ENCODE peak calls at places on chromosome 20, in nine cellular contexts. G is dorsolateral prefrontal cortex, S is natural killer cell, A is stomach, Q is WTC11, L is H9, B is lung, Y is psoas muscle, N is GM20000. H is an unnamed sample.

GRCh38 chr20:5349448-5349847 is 32.7 kb upstream of the PROKR2 start:
- DNase-seq in G (no peak), N (no peak), S (no peak), L (no peak), B (no peak), Y (no peak), Q (no peak), A (no peak), H (no peak)

GRCh38 chr20:25061103-25061799 is 3.3 kb upstream of the ACSS1 start:
- DNase-seq in Y (no peak), N (no peak), B (no peak), S (no peak), G (no peak), Q (peak), A (peak), L (no peak), H (no peak)

GRCh38 chr20:62219992-62220665 is at the start of gene HRH3:
- DNase-seq in L (peak), A (peak), G (peak), N (peak), S (peak), Y (peak), B (no peak), Q (peak), H (peak)

GRCh38 chr20:34750484-34750883 is 46.3 kb downstream of the TP53INP2 start:
- DNase-seq in L (no peak), B (no peak), A (no peak), N (no peak), S (no peak), Y (no peak), G (no peak), Q (no peak), H (no peak)

GRCh38 chr20:57281900-57282299 is 15.5 kb upstream of the BMP7 start:
- DNase-seq in B (no peak), Q (no peak), N (no peak), L (no peak), G (no peak), A (no peak), Y (no peak), S (no peak), H (no peak)

GRCh38 chr20:1922786-1923185 is 27.6 kb downstream of the SIRPA start:
- DNase-seq in S (no peak), Q (no peak), Y (no peak), A (no peak), B (no peak), G (no peak), L (no peak), N (no peak), H (no peak)

GRCh38 chr20:25252686-25253421 is 5.0 kb downstream of the PYGB start:
- DNase-seq in S (no peak), N (no peak), G (no peak), L (peak), Y (no peak), B (no peak), A (no peak), Q (no peak), H (no peak)

GRCh38 chr20:57707849-57708693 is 1.7 kb downstream of the PMEPA1 start:
- DNase-seq in Q (no peak), N (no peak), A (peak), B (no peak), G (no peak), Y (no peak), S (no peak), L (no peak), H (no peak)

GRCh38 chr20:53331151-53331973 is 262.3 kb downstream of the ZNF217 start:
- DNase-seq in S (no peak), A (no peak), Y (no peak), L (peak), Q (no peak), G (no peak), B (no peak), N (no peak), H (no peak)

GRCh38 chr20:24782801-24783630 is 166.1 kb upstream of the CST7 start:
- DNase-seq in Q (peak), B (no peak), A (no peak), Y (peak), L (peak), N (no peak), S (no peak), G (no peak), H (peak)

GRCh38 chr20:59770270-59770669 is 163.2 kb downstream of the SYCP2 start:
- DNase-seq in G (no peak), L (no peak), S (no peak), Q (no peak), N (no peak), A (no peak), B (no peak), Y (no peak), H (no peak)

GRCh38 chr20:48102821-48103635 is 317.7 kb upstream of the SULF2 start:
- DNase-seq in B (no peak), Y (no peak), A (no peak), G (peak), Q (no peak), L (no peak), N (no peak), S (no peak), H (no peak)

GRCh38 chr20:911882-912600 is 4.1 kb downstream of the ANGPT4 start:
- DNase-seq in A (no peak), L (peak), S (no peak), B (no peak), G (no peak), N (no peak), Y (no peak), Q (peak), H (no peak)

GRCh38 chr20:61317966-61318520 is 66.0 kb downstream of the CDH4 start:
- DNase-seq in S (no peak), B (no peak), A (no peak), G (no peak), Y (no peak), Q (no peak), N (no peak), L (no peak), H (no peak)

GRCh38 chr20:63081351-63081750 is 74.6 kb upstream of the BHLHE23 start:
- DNase-seq in L (no peak), A (no peak), N (no peak), Y (no peak), S (no peak), B (no peak), Q (no peak), G (no peak), H (no peak)

GRCh38 chr20:48378976-48379670 is 448.7 kb downstream of the PREX1 start:
- DNase-seq in A (no peak), N (no peak), Y (no peak), L (no peak), G (no peak), S (no peak), B (no peak), Q (no peak), H (no peak)

GRCh38 chr20:57065646-57066045 is 200.8 kb downstream of the BMP7 start:
- DNase-seq in Q (no peak), L (no peak), Y (no peak), N (no peak), B (no peak), G (no peak), A (no peak), S (no peak), H (no peak)

GRCh38 chr20:36105731-36106226 is 48.8 kb upstream of the EPB41L1 start:
- DNase-seq in S (no peak), Q (no peak), N (no peak), B (peak), A (peak), G (no peak), L (no peak), Y (no peak), H (no peak)

GRCh38 chr20:14446446-14446845 is 109.0 kb upstream of the FLRT3 start:
- DNase-seq in L (no peak), S (no peak), B (no peak), G (no peak), N (no peak), A (no peak), Q (no peak), Y (no peak), H (no peak)

GRCh38 chr20:54044156-54044555 is 26.2 kb downstream of the BCAS1 start:
- DNase-seq in G (no peak), B (no peak), S (no peak), L (no peak), N (no peak), A (no peak), Y (no peak), Q (no peak), H (no peak)

GRCh38 chr20:61539706-61540360 is 287.8 kb downstream of the CDH4 start:
- DNase-seq in Q (no peak), B (no peak), A (no peak), S (no peak), Y (no peak), N (no peak), L (no peak), G (no peak), H (no peak)

GRCh38 chr20:58424218-58424617 is 35.2 kb downstream of the VAPB start:
- DNase-seq in Q (no peak), S (no peak), L (no peak), G (no peak), A (no peak), B (no peak), Y (no peak), N (no peak), H (no peak)

GRCh38 chr20:64084209-64085152 is at the start of gene LKAAEAR1:
- DNase-seq in S (no peak), B (no peak), Y (no peak), G (no peak), N (no peak), A (no peak), L (peak), Q (peak), H (no peak)

DNA sequence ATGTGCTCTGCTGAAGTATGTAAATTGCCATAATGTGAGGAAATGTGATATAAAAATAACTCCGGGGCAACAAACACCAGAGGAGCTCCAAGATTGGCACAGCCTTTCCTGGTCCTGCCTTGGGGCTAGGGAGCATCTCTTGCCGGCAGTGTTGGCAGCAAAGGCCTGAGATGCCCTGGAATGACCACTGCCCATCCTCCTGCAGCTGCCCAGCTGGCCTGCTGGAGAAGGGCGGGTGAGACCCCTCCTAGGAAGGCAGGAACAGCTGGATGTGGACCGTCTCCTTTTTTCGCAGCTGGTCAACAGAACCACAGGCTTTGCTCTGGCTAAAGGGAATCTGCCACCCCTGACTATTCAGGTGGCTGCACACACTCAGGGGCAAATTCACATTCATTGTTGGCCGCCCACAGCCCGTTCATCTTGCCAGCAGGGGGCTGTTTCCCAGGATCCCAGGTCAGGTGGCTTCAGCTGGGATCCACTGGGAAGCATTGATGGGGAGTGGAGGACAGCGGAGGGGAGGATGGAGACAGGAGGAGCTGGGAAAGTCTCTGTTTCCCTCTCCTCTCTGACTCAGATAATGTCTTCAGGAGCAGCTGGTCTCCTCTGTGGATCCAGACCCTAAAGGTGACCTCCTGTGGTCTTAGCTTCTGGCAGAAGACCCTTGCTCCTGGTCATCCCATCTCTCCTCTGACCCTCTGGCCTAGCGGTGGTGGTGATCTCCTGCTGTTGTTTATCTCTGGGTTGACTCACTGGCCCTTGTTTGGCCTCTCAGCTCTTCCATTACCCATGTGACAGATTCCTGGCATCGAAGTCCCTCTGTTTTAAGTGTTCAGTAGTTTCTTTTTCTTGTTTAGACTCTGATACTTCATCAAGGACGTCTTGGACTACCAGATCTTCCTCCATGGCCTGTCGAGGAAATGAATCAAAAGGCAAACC is 336.7 kb downstream of the DHX35 start:
- DNase-seq in Y (no peak), B (no peak), A (no peak), L (no peak), Q (no peak), S (no peak), G (no peak), N (no peak), H (no peak)
- TF ChIP-seq CTCF in Y (no peak), B (no peak), A (no peak), L (no peak), Q (no peak), S (no peak), G (no peak), N (no peak), H (no peak)

GRCh38 chr20:51763965-51764602 is 4.1 kb downstream of the ATP9A start:
- DNase-seq in N (no peak), Y (no peak), A (no peak), L (no peak), Q (no peak), B (no peak), S (no peak), G (no peak), H (no peak)
- TF ChIP-seq CTCF in N (no peak), Y (no peak), A (no peak), L (no peak), Q (no peak), B (no peak), S (no peak), G (no peak), H (no peak)

GRCh38 chr20:23361651-23362391 is at the start of gene GZF1:
- DNase-seq in A (peak), L (peak), G (peak), Q (peak), S (peak), B (peak), N (peak), Y (peak), H (peak)
- TF ChIP-seq CTCF in A (no peak), L (no peak), G (peak), Q (no peak), S (no peak), B (no peak), N (no peak), Y (no peak), H (no peak)

DNA sequence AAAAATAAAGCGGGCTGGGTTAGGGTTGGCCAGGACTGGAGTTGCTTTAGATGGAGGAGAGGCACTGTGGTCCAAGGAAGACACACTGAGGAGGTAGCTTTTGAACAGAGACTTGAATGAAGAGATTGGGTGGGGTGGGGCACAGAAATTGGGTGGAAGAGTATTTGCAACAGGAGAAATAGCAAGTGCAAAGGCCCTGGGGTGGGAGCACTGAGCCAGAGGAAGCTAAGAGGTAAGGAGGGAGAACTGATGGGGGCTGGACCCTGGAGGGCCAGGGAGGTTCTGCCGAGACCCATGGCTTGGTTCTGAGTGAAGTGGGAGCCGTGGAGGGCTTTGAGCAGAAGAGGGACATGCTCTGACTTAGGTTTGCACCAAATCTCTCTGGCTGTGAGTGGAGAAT is 45.4 kb downstream of the KCNB1 start:
- DNase-seq in Q (no peak), G (no peak), L (no peak), Y (no peak), B (no peak), S (no peak), N (no peak), A (no peak), H (no peak)
- TF ChIP-seq CTCF in Q (no peak), G (no peak), L (no peak), Y (no peak), B (no peak), S (no peak), N (no peak), A (no peak), H (no peak)

GRCh38 chr20:10558635-10559187 is 115.1 kb downstream of the JAG1 start:
- DNase-seq in L (no peak), A (no peak), N (peak), B (no peak), G (no peak), Y (no peak), S (peak), Q (no peak), H (no peak)
- TF ChIP-seq CTCF in L (no peak), A (no peak), N (no peak), B (no peak), G (no peak), Y (no peak), S (no peak), Q (no peak), H (no peak)

GRCh38 chr20:10316582-10316981 is 98.0 kb downstream of the SNAP25 start:
- DNase-seq in G (no peak), A (no peak), L (no peak), Q (no peak), Y (no peak), N (no peak), S (no peak), B (no peak), H (no peak)
- TF ChIP-seq CTCF in G (no peak), A (no peak), L (no peak), Q (no peak), Y (peak), N (no peak), S (no peak), B (no peak), H (no peak)

GRCh38 chr20:43514062-43514971 is 6.8 kb downstream of the L3MBTL1 start:
- DNase-seq in N (peak), L (peak), Y (peak), Q (peak), S (peak), A (peak), B (peak), G (peak), H (peak)
- TF ChIP-seq CTCF in N (peak), L (peak), Y (peak), Q (no peak), S (peak), A (no peak), B (no peak), G (no peak), H (no peak)

GRCh38 chr20:44592366-44592765 is 10.0 kb downstream of the PKIG start:
- DNase-seq in Y (no peak), S (no peak), N (no peak), A (no peak), Q (no peak), B (no peak), L (no peak), G (no peak), H (no peak)

GRCh38 chr20:44594730-44595129 is 12.4 kb downstream of the PKIG start:
- DNase-seq in G (no peak), N (peak), Q (no peak), A (no peak), S (no peak), Y (peak), L (no peak), B (no peak), H (no peak)

GRCh38 chr20:44593721-44594120 is 11.3 kb downstream of the PKIG start:
- DNase-seq in N (no peak), G (no peak), Q (no peak), S (no peak), L (no peak), A (no peak), Y (no peak), B (no peak), H (no peak)

GRCh38 chr20:44589522-44589921 is 7.1 kb downstream of the PKIG start:
- DNase-seq in A (no peak), S (no peak), N (no peak), Y (no peak), G (no peak), L (no peak), B (no peak), Q (no peak), H (no peak)

DNA sequence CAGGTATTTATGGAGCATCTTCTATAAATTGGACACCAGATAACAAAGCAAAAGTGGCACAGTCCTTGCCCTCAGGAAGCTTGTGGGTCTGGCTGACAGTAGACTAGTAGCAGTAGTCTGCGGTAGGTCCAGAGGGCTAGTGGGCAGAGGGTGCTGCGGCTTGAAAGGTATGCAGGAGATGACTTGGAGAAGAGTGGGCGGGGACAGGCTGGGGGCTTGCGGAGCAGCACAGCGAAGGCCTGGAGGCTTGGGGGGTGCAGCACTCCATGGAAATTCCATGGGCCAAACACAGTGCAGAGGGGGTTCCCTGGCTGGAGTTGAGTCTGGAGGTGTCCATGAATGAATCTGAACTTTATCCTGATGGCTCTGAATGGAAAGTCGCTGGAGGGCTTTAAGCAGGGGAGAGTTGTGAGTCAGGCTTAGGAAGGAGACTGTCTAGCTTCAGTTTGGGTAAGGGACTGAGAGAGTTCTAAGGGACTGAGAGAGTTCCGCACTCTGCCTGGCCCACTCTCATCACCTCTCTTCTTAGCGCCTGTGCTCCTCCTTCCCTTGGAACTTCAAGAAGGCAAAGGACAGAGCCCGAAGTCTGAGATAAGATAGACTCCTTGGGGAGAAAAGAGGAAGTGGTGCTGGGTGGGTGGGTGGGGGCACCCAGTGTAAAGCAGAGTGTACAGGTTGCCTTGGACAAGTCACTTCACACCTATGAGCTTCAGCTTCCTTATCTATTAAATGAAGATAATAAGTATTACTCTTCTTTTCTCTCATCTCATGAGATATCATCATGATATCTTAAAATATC is 8.8 kb downstream of the PKIG start:
- DNase-seq in N (no peak), G (no peak), A (no peak), S (no peak), B (no peak), Q (no peak), Y (no peak), L (no peak), H (no peak)
- TF ChIP-seq CTCF in N (no peak), G (no peak), A (no peak), S (no peak), B (no peak), Q (no peak), Y (no peak), L (no peak), H (no peak)

H was measured in nephron progenitor cell.